ENCODE peak calls at places on chromosome 16, in four cellular contexts. E is brain microvascular endothelial cell, B is heart left ventricle, S is HCT116. A is an unnamed sample. For H3K27me3, the result is how much of the 10 kb centered on the place peaks cover.

GRCh38 chr16:53944026-53944425 is 240.1 kb downstream of the FTO start:
- DNase-seq in S (no peak), E (no peak), B (no peak), A (no peak)

GRCh38 chr16:26992661-26993365 is 73.9 kb upstream of the C16orf82 start:
- DNase-seq in B (no peak), E (no peak), S (no peak), A (no peak)

GRCh38 chr16:48444574-48444973 is 59.4 kb upstream of the SIAH1 start:
- DNase-seq in S (peak), E (peak), B (no peak), A (no peak)

GRCh38 chr16:27860091-27860490 is 203.4 kb downstream of the GSG1L start:
- DNase-seq in B (no peak), S (no peak), E (no peak), A (no peak)

GRCh38 chr16:25228372-25228771 is 11.6 kb downstream of the AQP8 start:
- DNase-seq in B (no peak), S (no peak), E (no peak), A (no peak)

GRCh38 chr16:28092721-28093382 is 29.3 kb upstream of the GSG1L start:
- DNase-seq in S (no peak), B (no peak), E (no peak), A (peak)

GRCh38 chr16:85364323-85365040 is 248.6 kb upstream of the GSE1 start:
- DNase-seq in S (no peak), B (no peak), E (peak), A (no peak)

GRCh38 chr16:9816644-9817043 is 365.6 kb downstream of the GRIN2A start:
- DNase-seq in S (no peak), B (no peak), E (no peak), A (no peak)

GRCh38 chr16:31471875-31472558 is at the start of gene TGFB1I1:
- DNase-seq in B (peak), E (peak), S (no peak), A (peak)

GRCh38 chr16:7025616-7026190 is 306.9 kb upstream of the RBFOX1 start:
- DNase-seq in B (peak), E (peak), S (no peak), A (peak)

GRCh38 chr16:84839054-84839453 is 19.3 kb downstream of the CRISPLD2 start:
- DNase-seq in S (peak), E (peak), B (no peak), A (no peak)

GRCh38 chr16:46747777-46748651 is at the start of gene MYLK3:
- DNase-seq in B (peak), S (no peak), E (no peak), A (peak)

GRCh38 chr16:59339871-59340270 is 605.8 kb upstream of the GOT2 start:
- DNase-seq in S (no peak), B (no peak), E (no peak), A (no peak)

GRCh38 chr16:3413730-3414379 is 12.8 kb downstream of the ZNF174 start:
- DNase-seq in S (no peak), E (no peak), B (no peak), A (no peak)

GRCh38 chr16:85415196-85415988 is 197.7 kb upstream of the GSE1 start:
- DNase-seq in B (peak), E (no peak), S (no peak), A (peak)

GRCh38 chr16:70726869-70727494 is 41.1 kb upstream of the MTSS2 start:
- DNase-seq in E (no peak), S (no peak), B (no peak), A (no peak)

GRCh38 chr16:57999366-57999970 is 1.0 kb downstream of the ZNF319 start:
- DNase-seq in S (no peak), E (no peak), B (no peak), A (no peak)

GRCh38 chr16:57818377-57819055 is 16.2 kb upstream of the KIFC3 start:
- DNase-seq in B (peak), E (no peak), S (no peak), A (no peak)

GRCh38 chr16:88508868-88509748 is 56.0 kb downstream of the ZFPM1 start:
- DNase-seq in E (no peak), B (no peak), S (no peak), A (no peak)

GRCh38 chr16:23131841-23132576 is 17.2 kb downstream of the USP31 start:
- DNase-seq in B (no peak), E (no peak), S (no peak), A (no peak)

GRCh38 chr16:66107661-66108060 is 258.8 kb upstream of the CDH5 start:
- DNase-seq in E (peak), S (no peak), B (no peak), A (no peak)

GRCh38 chr16:4316103-4316731 is 350 bp downstream of the GLIS2 start:
- DNase-seq in S (no peak), B (no peak), E (no peak), A (peak)

GRCh38 chr16:81723098-81723723 is 55.9 kb upstream of the PLCG2 start:
- DNase-seq in E (peak), B (no peak), S (peak), A (no peak)

GRCh38 chr16:52677487-52677886 is 130.5 kb upstream of the TOX3 start:
- DNase-seq in B (no peak), S (no peak), E (no peak), A (no peak)

GRCh38 chr16:65077181-65077580 is 44.7 kb downstream of the CDH11 start:
- DNase-seq in S (no peak), B (no peak), E (no peak), A (no peak)

GRCh38 chr16:4064950-4065352 is 51.3 kb downstream of the ADCY9 start:
- DNase-seq in B (no peak), S (no peak), E (no peak), A (no peak)

GRCh38 chr16:85422374-85423185 is 190.5 kb upstream of the GSE1 start:
- DNase-seq in E (no peak), S (no peak), B (peak), A (peak)

GRCh38 chr16:29023279-29024278 is 38.7 kb downstream of the LAT start:
- DNase-seq in E (peak), B (no peak), S (no peak), A (no peak)

GRCh38 chr16:30882429-30883310 is 11.2 kb downstream of the BCL7C start:
- DNase-seq in S (no peak), E (no peak), B (peak), A (no peak)

GRCh38 chr16:11280616-11281522 is at the start of gene PRM1:
- DNase-seq in B (no peak), S (no peak), E (no peak), A (no peak)

GRCh38 chr16:10338426-10338825 is 47.4 kb upstream of the ATF7IP2 start:
- DNase-seq in B (no peak), S (no peak), E (peak), A (no peak)

GRCh38 chr16:803751-804075 is 3.2 kb upstream of the GNG13 start:
- DNase-seq in B (no peak), S (no peak), E (no peak), A (no peak)
- H3K27ac ChIP-seq in B (no peak), S (no peak), E (no peak), A (no peak)

GRCh38 chr16:55055262-55055661 is 124.6 kb downstream of the IRX5 start:
- DNase-seq in B (no peak), E (no peak), S (no peak), A (no peak)
- H3K27me3 ChIP-seq in B (under half), E (under half), S (under half), A (under half)

DNA sequence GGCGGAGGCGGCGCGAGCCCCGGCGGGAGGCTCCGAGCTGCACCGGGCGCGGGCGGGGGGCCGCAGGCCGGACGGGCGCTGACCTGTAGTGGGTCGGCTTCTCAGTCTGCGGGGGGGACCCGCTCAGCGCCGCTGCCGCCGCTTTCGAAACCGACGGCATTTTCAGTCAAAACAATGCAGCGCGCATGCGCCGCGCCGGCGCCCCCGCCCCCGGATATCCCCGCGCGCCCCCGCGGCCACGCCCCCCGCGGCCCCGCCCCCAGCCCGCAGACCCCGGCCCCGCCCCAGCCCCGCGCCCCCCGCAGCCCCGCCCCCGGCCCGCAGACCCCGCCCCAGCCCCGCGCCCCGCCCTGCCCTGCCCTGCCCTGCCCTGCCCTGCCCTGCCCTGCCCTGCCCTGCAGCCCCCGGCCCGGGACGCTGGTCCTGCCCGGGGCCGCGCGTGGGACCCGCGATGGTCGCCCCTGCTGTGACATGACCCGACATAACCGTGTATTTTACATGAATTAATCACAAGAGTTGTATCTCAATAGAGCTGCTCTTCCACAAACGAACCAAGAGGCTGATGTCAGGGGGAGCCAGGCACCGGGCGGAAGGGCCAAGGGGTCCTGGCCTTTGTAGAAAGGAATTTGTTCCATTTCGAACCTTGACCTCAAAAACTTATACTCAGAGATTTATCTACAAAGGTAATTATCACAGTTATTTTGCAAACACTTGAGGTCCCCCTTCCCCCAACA is at the start of gene UNKL:
- DNase-seq in S (no peak), E (peak), B (peak), A (peak)
- H3K27ac ChIP-seq in S (peak), E (no peak), B (peak), A (no peak)

GRCh38 chr16:86501989-86502855 is 8.1 kb upstream of the FOXF1 start:
- DNase-seq in E (no peak), S (no peak), B (no peak), A (no peak)
- H3K27me3 ChIP-seq in E (half or more), S (under half), B (half or more), A (under half)

DNA sequence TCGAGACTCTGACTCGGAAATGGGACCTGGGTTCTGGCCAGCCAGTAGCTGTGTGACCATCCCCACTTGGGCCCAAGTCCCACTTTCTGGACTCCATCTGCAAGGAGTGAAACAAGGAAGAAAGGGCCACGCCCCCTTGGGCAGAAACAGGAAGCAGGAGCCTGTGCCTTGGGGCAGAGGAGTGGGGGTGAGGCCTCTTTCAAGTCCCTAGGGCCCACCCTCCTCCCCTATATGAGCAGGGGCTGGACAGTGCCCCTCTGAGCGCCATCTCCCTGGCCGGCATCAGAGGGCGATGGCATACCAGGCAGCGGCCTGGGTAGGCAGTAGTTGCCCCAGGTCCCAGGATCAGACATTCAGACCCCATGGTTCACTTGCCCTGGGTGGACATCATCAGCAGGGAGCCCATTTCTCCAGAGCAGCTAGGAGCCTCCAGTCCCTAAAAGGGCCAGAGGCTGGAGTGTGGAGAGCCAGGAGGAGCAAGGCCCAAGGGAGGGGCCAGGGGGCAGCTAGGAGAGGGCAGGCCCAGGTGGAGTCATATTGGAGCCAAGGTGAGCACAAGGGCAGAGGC is 7.1 kb downstream of the BCAR1 start:
- DNase-seq in S (no peak), E (no peak), B (peak), A (peak)
- H3K27ac ChIP-seq in S (peak), E (peak), B (peak), A (peak)

GRCh38 chr16:49485663-49486062 is 112.1 kb downstream of the C16orf78 start:
- DNase-seq in B (no peak), S (no peak), E (no peak), A (peak)
- H3K27me3 ChIP-seq in B (under half), S (under half), E (under half), A (under half)

A was measured in aorta.